ENCODE peak calls at places on chromosomes 7 and 10, in six cellular contexts. Q is endothelial cell, V is HTR-8/SVneo, T is EL, E is GM13976, X is kidney epithelial cell. I is an unnamed sample.
A peak's percentile ranks its signal among the peaks of the same experiment; 100 is the strongest.

GRCh38 chr7:41224063-41224763 is 478.7 kb downstream of the INHBA start:
- DNase-seq in E (no peak), V (peak; percentile 12), X (no peak), T (peak; percentile 65), Q (no peak), I (peak; percentile 31)

GRCh38 chr10:124004372-124004928 is 88.9 kb downstream of the CHST15 start:
- DNase-seq in Q (no peak), X (no peak), V (no peak), T (no peak), E (peak; percentile 23), I (no peak)

GRCh38 chr7:155787171-155787851 is 25.0 kb downstream of the SHH start:
- DNase-seq in Q (no peak), V (no peak), T (peak; percentile 37), X (no peak), E (no peak), I (peak; percentile 90)

GRCh38 chr10:119871881-119872609 is 598 bp downstream of the MCMBP start:
- DNase-seq in E (peak; percentile 70), V (no peak), Q (peak; percentile 42), T (peak; percentile 51), X (no peak), I (peak; percentile 80)

GRCh38 chr7:157404845-157405481 is 68.2 kb downstream of the DNAJB6 start:
- DNase-seq in Q (no peak), X (peak; percentile 89), V (peak; percentile 81), T (peak; percentile 98), E (no peak), I (peak; percentile 98)

GRCh38 chr10:48518412-48518811 is 86.5 kb downstream of the ARHGAP22 start:
- DNase-seq in E (no peak), X (no peak), T (no peak), V (no peak), Q (no peak), I (no peak)

GRCh38 chr7:2956526-2957368 is 86.9 kb downstream of the CARD11 start:
- DNase-seq in V (peak; percentile 80), Q (no peak), E (no peak), X (peak; percentile 60), T (peak; percentile 28), I (no peak)

GRCh38 chr7:118218413-118219156 is 5.9 kb upstream of the ANKRD7 start:
- DNase-seq in E (no peak), T (no peak), V (no peak), Q (no peak), X (no peak), I (no peak)

GRCh38 chr10:110845372-110845755 is 26.4 kb upstream of the PDCD4 start:
- DNase-seq in Q (no peak), T (no peak), E (no peak), V (no peak), X (no peak), I (no peak)

GRCh38 chr10:4201866-4202825 is 417.1 kb upstream of the KLF6 start:
- DNase-seq in V (no peak), Q (no peak), X (no peak), T (no peak), E (no peak), I (no peak)

GRCh38 chr7:92997144-92997543 is 120.6 kb downstream of the SAMD9 start:
- DNase-seq in X (no peak), Q (no peak), T (no peak), E (no peak), V (no peak), I (peak; percentile 5)

GRCh38 chr10:102673235-102673634 is 29.0 kb downstream of the TRIM8 start:
- DNase-seq in V (no peak), Q (no peak), T (no peak), X (no peak), E (no peak), I (peak; percentile 31)

GRCh38 chr7:149558149-149558861 is 60.7 kb upstream of the ZNF746 start:
- DNase-seq in V (no peak), X (no peak), Q (no peak), T (peak; percentile 51), E (no peak), I (no peak)

GRCh38 chr7:43876266-43876665 is 6.9 kb upstream of the MRPS24 start:
- DNase-seq in Q (no peak), X (no peak), V (no peak), T (no peak), E (peak; percentile 54), I (no peak)

GRCh38 chr10:58319599-58319998 is 15.2 kb upstream of the UBE2D1 start:
- DNase-seq in E (no peak), Q (no peak), V (no peak), T (no peak), X (no peak), I (no peak)

GRCh38 chr7:99224263-99224947 is 16.5 kb upstream of the KPNA7 start:
- DNase-seq in E (no peak), Q (no peak), V (peak; percentile 40), X (peak; percentile 65), T (peak; percentile 45), I (no peak)

GRCh38 chr7:44285561-44285960 is 39.8 kb downstream of the CAMK2B start:
- DNase-seq in Q (no peak), V (no peak), E (no peak), T (no peak), X (no peak), I (no peak)

GRCh38 chr7:135273581-135273980 is 39.9 kb downstream of the STRA8 start:
- DNase-seq in E (no peak), V (no peak), Q (no peak), T (no peak), X (no peak), I (no peak)

GRCh38 chr10:4532976-4533375 is 293.0 kb upstream of the AKR1E2 start:
- DNase-seq in T (no peak), X (no peak), V (no peak), Q (no peak), E (no peak), I (no peak)

GRCh38 chr7:10128748-10129147 is 844.9 kb upstream of the PHF14 start:
- DNase-seq in V (no peak), X (no peak), Q (peak; percentile 33), E (no peak), T (no peak), I (no peak)

GRCh38 chr10:5813341-5814109 is at the start of gene GDI2:
- DNase-seq in E (peak; percentile 98), X (peak; percentile 76), Q (peak; percentile 96), V (peak; percentile 94), T (peak; percentile 97), I (peak; percentile 99)

GRCh38 chr10:48505394-48506112 is 99.3 kb downstream of the ARHGAP22 start:
- DNase-seq in X (no peak), V (no peak), T (no peak), Q (no peak), E (no peak), I (no peak)

GRCh38 chr7:54709283-54709682 is 49.7 kb downstream of the SEC61G start:
- DNase-seq in E (no peak), X (no peak), Q (no peak), V (no peak), T (no peak), I (no peak)

GRCh38 chr10:127694580-127695193 is 42.3 kb upstream of the FOXI2 start:
- DNase-seq in E (peak; percentile 29), T (peak; percentile 48), V (peak; percentile 13), X (no peak), Q (peak; percentile 58), I (no peak)

GRCh38 chr10:132187421-132188138 is 832 bp downstream of the DPYSL4 start:
- DNase-seq in T (no peak), E (no peak), Q (peak; percentile 28), V (no peak), X (no peak), I (peak; percentile 94)

GRCh38 chr10:132623996-132624846 is 86.6 kb downstream of the INPP5A start:
- DNase-seq in Q (no peak), V (no peak), X (no peak), E (no peak), T (no peak), I (no peak)

GRCh38 chr10:77625379-77625778 is 12.2 kb downstream of the KCNMA1 start:
- DNase-seq in E (no peak), T (no peak), Q (no peak), X (no peak), V (no peak), I (no peak)

GRCh38 chr7:64890761-64891666 is 12.1 kb upstream of the ZNF273 start:
- DNase-seq in Q (no peak), E (no peak), T (no peak), X (no peak), V (no peak), I (peak; percentile 87)

GRCh38 chr10:112962343-112962742 is 12.3 kb downstream of the TCF7L2 start:
- DNase-seq in E (no peak), X (no peak), V (no peak), Q (no peak), T (no peak), I (no peak)

I was measured in osteoblast.